ENCODE peak calls at places on chromosomes 16 and 17, in seven cellular contexts. One of them, this sample, is unnamed.
A peak's percentile ranks its signal among the peaks of the same experiment; 100 is the strongest.

GRCh38 chr17:9470171-9470570 is 105.4 kb downstream of the STX8 start:
- DNase-seq in K562: no peak
- DNase-seq in breast epithelium: no peak
- DNase-seq in suprapubic skin: no peak
- DNase-seq in HL-60: peak; percentile 1
- DNase-seq in GM23338: no peak
- DNase-seq in HCT116: no peak
- DNase-seq in this sample: no peak

GRCh38 chr17:76370261-76370993 is 14.0 kb upstream of the SPHK1 start:
- DNase-seq in K562: peak; percentile 58
- DNase-seq in breast epithelium: no peak
- DNase-seq in suprapubic skin: peak; percentile 88
- DNase-seq in HL-60: no peak
- DNase-seq in GM23338: peak; percentile 62
- DNase-seq in HCT116: no peak
- DNase-seq in this sample: no peak

GRCh38 chr16:49356728-49357488 is 16.7 kb upstream of the C16orf78 start:
- DNase-seq in K562: no peak
- DNase-seq in breast epithelium: no peak
- DNase-seq in suprapubic skin: peak; percentile 28
- DNase-seq in HL-60: no peak
- DNase-seq in GM23338: no peak
- DNase-seq in HCT116: no peak
- DNase-seq in this sample: no peak

GRCh38 chr17:5870231-5870953 is 199.8 kb upstream of the WSCD1 start:
- DNase-seq in K562: no peak
- DNase-seq in breast epithelium: no peak
- DNase-seq in suprapubic skin: no peak
- DNase-seq in HL-60: no peak
- DNase-seq in GM23338: no peak
- DNase-seq in HCT116: no peak
- DNase-seq in this sample: no peak

GRCh38 chr16:17777461-17777863 is 306.7 kb upstream of the XYLT1 start:
- DNase-seq in K562: no peak
- DNase-seq in breast epithelium: no peak
- DNase-seq in suprapubic skin: no peak
- DNase-seq in HL-60: no peak
- DNase-seq in GM23338: no peak
- DNase-seq in HCT116: no peak
- DNase-seq in this sample: no peak

GRCh38 chr16:87472142-87472778 is 20.6 kb downstream of the ZCCHC14 start:
- DNase-seq in K562: no peak
- DNase-seq in breast epithelium: no peak
- DNase-seq in suprapubic skin: no peak
- DNase-seq in HL-60: no peak
- DNase-seq in GM23338: no peak
- DNase-seq in HCT116: no peak
- DNase-seq in this sample: no peak

GRCh38 chr17:73186283-73186682 is 6.6 kb upstream of the COG1 start:
- DNase-seq in K562: no peak
- DNase-seq in breast epithelium: no peak
- DNase-seq in suprapubic skin: no peak
- DNase-seq in HL-60: no peak
- DNase-seq in GM23338: no peak
- DNase-seq in HCT116: no peak
- DNase-seq in this sample: no peak

GRCh38 chr17:49552070-49552751 is 23.5 kb upstream of the NXPH3 start:
- DNase-seq in K562: no peak
- DNase-seq in breast epithelium: no peak
- DNase-seq in suprapubic skin: peak; percentile 63
- DNase-seq in HL-60: no peak
- DNase-seq in GM23338: no peak
- DNase-seq in HCT116: no peak
- DNase-seq in this sample: peak; percentile 65

GRCh38 chr17:75649687-75650086 is 16.5 kb downstream of the SMIM5 start:
- DNase-seq in K562: no peak
- DNase-seq in breast epithelium: no peak
- DNase-seq in suprapubic skin: no peak
- DNase-seq in HL-60: no peak
- DNase-seq in GM23338: no peak
- DNase-seq in HCT116: no peak
- DNase-seq in this sample: no peak

GRCh38 chr16:3881499-3881995 is 1.0 kb upstream of the CREBBP start:
- DNase-seq in K562: peak; percentile 50
- DNase-seq in breast epithelium: no peak
- DNase-seq in suprapubic skin: no peak
- DNase-seq in HL-60: no peak
- DNase-seq in GM23338: peak; percentile 48
- DNase-seq in HCT116: no peak
- DNase-seq in this sample: no peak

GRCh38 chr16:49333268-49333597 is 40.4 kb upstream of the C16orf78 start:
- DNase-seq in K562: no peak
- DNase-seq in breast epithelium: no peak
- DNase-seq in suprapubic skin: no peak
- DNase-seq in HL-60: no peak
- DNase-seq in GM23338: no peak
- DNase-seq in HCT116: no peak
- DNase-seq in this sample: no peak

GRCh38 chr17:34598161-34598776 is 18.9 kb downstream of the TMEM132E start:
- DNase-seq in K562: peak; percentile 48
- DNase-seq in breast epithelium: no peak
- DNase-seq in suprapubic skin: no peak
- DNase-seq in HL-60: no peak
- DNase-seq in GM23338: peak; percentile 71
- DNase-seq in HCT116: no peak
- DNase-seq in this sample: no peak

GRCh38 chr16:51544850-51545467 is 393.9 kb upstream of the SALL1 start:
- DNase-seq in K562: no peak
- DNase-seq in breast epithelium: no peak
- DNase-seq in suprapubic skin: no peak
- DNase-seq in HL-60: no peak
- DNase-seq in GM23338: peak; percentile 61
- DNase-seq in HCT116: no peak
- DNase-seq in this sample: no peak

GRCh38 chr16:23318639-23319038 is 16.5 kb downstream of the SCNN1B start:
- DNase-seq in K562: no peak
- DNase-seq in breast epithelium: no peak
- DNase-seq in suprapubic skin: no peak
- DNase-seq in HL-60: no peak
- DNase-seq in GM23338: no peak
- DNase-seq in HCT116: no peak
- DNase-seq in this sample: no peak

GRCh38 chr16:58678716-58679115 is 5.9 kb downstream of the SLC38A7 start:
- DNase-seq in K562: no peak
- DNase-seq in breast epithelium: peak; percentile 61
- DNase-seq in suprapubic skin: no peak
- DNase-seq in HL-60: peak; percentile 8
- DNase-seq in GM23338: no peak
- DNase-seq in HCT116: no peak
- DNase-seq in this sample: no peak

GRCh38 chr17:17772231-17772630 is 64.6 kb downstream of the SREBF1 start:
- DNase-seq in K562: no peak
- DNase-seq in breast epithelium: no peak
- DNase-seq in suprapubic skin: no peak
- DNase-seq in HL-60: no peak
- DNase-seq in GM23338: no peak
- DNase-seq in HCT116: no peak
- DNase-seq in this sample: no peak

GRCh38 chr16:70569752-70570151 is 46.1 kb downstream of the SF3B3 start:
- DNase-seq in K562: no peak
- DNase-seq in breast epithelium: no peak
- DNase-seq in suprapubic skin: no peak
- DNase-seq in HL-60: no peak
- DNase-seq in GM23338: no peak
- DNase-seq in HCT116: no peak
- DNase-seq in this sample: no peak

GRCh38 chr17:77287432-77288068 is 146.8 kb downstream of the SEC14L1 start:
- DNase-seq in K562: no peak
- DNase-seq in breast epithelium: peak; percentile 91
- DNase-seq in suprapubic skin: no peak
- DNase-seq in HL-60: no peak
- DNase-seq in GM23338: peak; percentile 49
- DNase-seq in HCT116: peak; percentile 92
- DNase-seq in this sample: no peak

GRCh38 chr16:82675300-82675699 is 48.5 kb downstream of the CDH13 start:
- DNase-seq in K562: no peak
- DNase-seq in breast epithelium: no peak
- DNase-seq in suprapubic skin: no peak
- DNase-seq in HL-60: no peak
- DNase-seq in GM23338: no peak
- DNase-seq in HCT116: no peak
- DNase-seq in this sample: no peak

GRCh38 chr17:60354223-60354622 is 37.7 kb downstream of the USP32 start:
- DNase-seq in K562: no peak
- DNase-seq in breast epithelium: no peak
- DNase-seq in suprapubic skin: no peak
- DNase-seq in HL-60: no peak
- DNase-seq in GM23338: no peak
- DNase-seq in HCT116: no peak
- DNase-seq in this sample: no peak

GRCh38 chr17:8803531-8804416 is 4.6 kb upstream of the MFSD6L start:
- DNase-seq in K562: no peak
- DNase-seq in breast epithelium: no peak
- DNase-seq in suprapubic skin: no peak
- DNase-seq in HL-60: no peak
- DNase-seq in GM23338: peak; percentile 59
- DNase-seq in HCT116: no peak
- DNase-seq in this sample: no peak

GRCh38 chr17:75832164-75832651 is 12.0 kb downstream of the UNC13D start:
- DNase-seq in K562: no peak
- DNase-seq in breast epithelium: no peak
- DNase-seq in suprapubic skin: no peak
- DNase-seq in HL-60: peak; percentile 32
- DNase-seq in GM23338: no peak
- DNase-seq in HCT116: no peak
- DNase-seq in this sample: no peak

GRCh38 chr16:17431904-17432625 is 38.7 kb downstream of the XYLT1 start:
- DNase-seq in K562: no peak
- DNase-seq in breast epithelium: no peak
- DNase-seq in suprapubic skin: no peak
- DNase-seq in HL-60: no peak
- DNase-seq in GM23338: no peak
- DNase-seq in HCT116: no peak
- DNase-seq in this sample: no peak

GRCh38 chr16:56988161-56988947 is 1.0 kb upstream of the NLRC5 start:
- DNase-seq in K562: no peak
- DNase-seq in breast epithelium: no peak
- DNase-seq in suprapubic skin: peak; percentile 60
- DNase-seq in HL-60: no peak
- DNase-seq in GM23338: no peak
- DNase-seq in HCT116: no peak
- DNase-seq in this sample: no peak
- H3K27ac ChIP-seq in K562: no peak overlapping the region
- H3K27ac ChIP-seq in breast epithelium: peak overlapping the region; percentile 94
- H3K27ac ChIP-seq in suprapubic skin: peak overlapping the region; percentile 81
- H3K27ac ChIP-seq in HL-60: no peak overlapping the region
- H3K27ac ChIP-seq in GM23338: no peak overlapping the region
- H3K27ac ChIP-seq in HCT116: no peak overlapping the region
- H3K27ac ChIP-seq in this sample: peak overlapping the region; percentile 93

DNA sequence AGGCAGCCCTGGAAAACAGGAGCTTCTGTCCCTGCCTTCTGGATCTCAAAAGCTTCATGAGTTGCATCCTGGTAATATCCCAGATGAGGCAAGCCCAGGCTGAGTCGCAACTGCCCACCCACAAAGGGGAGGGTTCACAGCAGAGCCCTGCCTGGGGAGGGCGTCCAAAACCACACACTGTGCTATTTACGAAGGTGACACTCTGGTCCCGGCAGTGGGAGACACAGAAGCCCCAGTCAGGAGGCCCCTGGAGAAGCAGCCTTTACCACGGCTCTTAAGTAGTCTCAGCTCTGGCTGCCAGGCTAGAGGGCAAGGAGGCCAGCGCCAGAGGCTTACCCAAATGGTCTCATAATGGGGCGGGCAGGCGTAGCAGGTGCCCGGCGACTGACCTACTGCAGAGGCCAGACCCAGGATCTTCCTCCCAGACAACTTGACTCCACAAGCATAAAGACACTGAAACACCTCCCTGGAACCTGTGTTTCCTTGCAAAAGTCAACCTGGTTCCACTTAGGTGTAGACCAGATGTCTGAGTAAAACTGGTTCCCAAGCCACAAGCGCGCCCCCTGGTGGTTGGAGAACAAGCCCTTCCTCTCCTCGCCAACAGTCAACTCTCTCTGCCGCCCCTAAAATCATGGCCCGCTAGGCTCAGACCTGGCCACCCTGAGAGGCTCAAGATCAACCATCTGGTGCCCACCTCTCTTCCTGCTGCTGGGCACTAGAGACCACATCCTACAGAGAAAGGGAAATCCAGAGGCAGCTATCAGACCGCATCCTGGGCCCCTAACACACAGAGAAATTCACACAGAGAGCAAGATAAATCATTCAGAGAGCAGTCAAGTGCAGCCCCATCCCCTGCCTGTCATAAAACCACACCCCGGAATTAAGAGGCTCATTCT is 5.2 kb downstream of the AXIN2 start:
- DNase-seq in K562: peak; percentile 71
- DNase-seq in breast epithelium: peak; percentile 79
- DNase-seq in suprapubic skin: peak; percentile 93
- DNase-seq in HL-60: peak; percentile 62
- DNase-seq in GM23338: peak; percentile 94
- DNase-seq in HCT116: peak; percentile 66
- DNase-seq in this sample: peak; percentile 92
- TF ChIP-seq POLR2AphosphoS5 in K562: no peak
- TF ChIP-seq POLR2AphosphoS5 in breast epithelium: no peak
- TF ChIP-seq POLR2AphosphoS5 in suprapubic skin: no peak
- TF ChIP-seq POLR2AphosphoS5 in HL-60: no peak
- TF ChIP-seq POLR2AphosphoS5 in GM23338: no peak
- TF ChIP-seq POLR2AphosphoS5 in HCT116: no peak
- TF ChIP-seq POLR2AphosphoS5 in this sample: no peak

GRCh38 chr16:29738514-29738913 is 7.3 kb downstream of the C16orf54 start:
- DNase-seq in K562: no peak
- DNase-seq in breast epithelium: no peak
- DNase-seq in suprapubic skin: no peak
- DNase-seq in HL-60: peak; percentile 47
- DNase-seq in GM23338: no peak
- DNase-seq in HCT116: no peak
- DNase-seq in this sample: peak; percentile 67
- H3K27ac ChIP-seq in K562: no peak overlapping the region
- H3K27ac ChIP-seq in breast epithelium: no peak overlapping the region
- H3K27ac ChIP-seq in suprapubic skin: no peak overlapping the region
- H3K27ac ChIP-seq in HL-60: peak overlapping the region; percentile 12
- H3K27ac ChIP-seq in GM23338: peak overlapping the region; percentile 55
- H3K27ac ChIP-seq in HCT116: no peak overlapping the region
- H3K27ac ChIP-seq in this sample: peak overlapping the region; percentile 32

GRCh38 chr17:12041316-12041715 is 20.6 kb downstream of the MAP2K4 start:
- DNase-seq in K562: no peak
- DNase-seq in breast epithelium: no peak
- DNase-seq in suprapubic skin: no peak
- DNase-seq in HL-60: no peak
- DNase-seq in GM23338: no peak
- DNase-seq in HCT116: peak; percentile 71
- DNase-seq in this sample: no peak
- TF ChIP-seq POLR2AphosphoS5 in K562: no peak
- TF ChIP-seq POLR2AphosphoS5 in breast epithelium: no peak
- TF ChIP-seq POLR2AphosphoS5 in suprapubic skin: no peak
- TF ChIP-seq POLR2AphosphoS5 in HL-60: no peak
- TF ChIP-seq POLR2AphosphoS5 in GM23338: no peak
- TF ChIP-seq POLR2AphosphoS5 in HCT116: no peak
- TF ChIP-seq POLR2AphosphoS5 in this sample: no peak

GRCh38 chr17:14317383-14317782 is 16.5 kb downstream of the HS3ST3B1 start:
- DNase-seq in K562: no peak
- DNase-seq in breast epithelium: no peak
- DNase-seq in suprapubic skin: no peak
- DNase-seq in HL-60: no peak
- DNase-seq in GM23338: no peak
- DNase-seq in HCT116: no peak
- DNase-seq in this sample: no peak
- H3K27ac ChIP-seq in K562: no peak overlapping the region
- H3K27ac ChIP-seq in breast epithelium: no peak overlapping the region
- H3K27ac ChIP-seq in suprapubic skin: no peak overlapping the region
- H3K27ac ChIP-seq in HL-60: no peak overlapping the region
- H3K27ac ChIP-seq in GM23338: no peak overlapping the region
- H3K27ac ChIP-seq in HCT116: no peak overlapping the region
- H3K27ac ChIP-seq in this sample: no peak overlapping the region

This sample was measured in spleen.